ENCODE peak calls at places on chromosomes 12 and 14, in eight cellular contexts. One of them, this sample, is unnamed.

GRCh38 chr12:95672166-95672565 is 118.4 kb downstream of the NTN4 start:
- DNase-seq in endodermal cell: no peak
- DNase-seq in activated naive CD8-positive, alpha-beta T cell treated with anti-CD3 and anti-CD28 coated beads, Interleukin-2, amount 50 U/mL, for 24 hours: no peak
- DNase-seq in NCI-H2171 treated with DMSO at 0.1 percent for 48 hours: no peak
- DNase-seq in omental fat pad: no peak
- DNase-seq in NCI-H1417: no peak
- DNase-seq in activated T-cell treated with anti-CD3 and anti-CD28 coated beads, Interleukin-2, amount 50 U/mL, for 48 hours: no peak
- DNase-seq in naive thymus-derived CD4-positive, alpha-beta T cell: no peak
- DNase-seq in this sample: no peak

GRCh38 chr12:3019005-3019680 is 58.0 kb upstream of the TSPAN9 start:
- DNase-seq in endodermal cell: no peak
- DNase-seq in activated naive CD8-positive, alpha-beta T cell treated with anti-CD3 and anti-CD28 coated beads, Interleukin-2, amount 50 U/mL, for 24 hours: no peak
- DNase-seq in NCI-H2171 treated with DMSO at 0.1 percent for 48 hours: no peak
- DNase-seq in omental fat pad: no peak
- DNase-seq in NCI-H1417: no peak
- DNase-seq in activated T-cell treated with anti-CD3 and anti-CD28 coated beads, Interleukin-2, amount 50 U/mL, for 48 hours: no peak
- DNase-seq in naive thymus-derived CD4-positive, alpha-beta T cell: no peak
- DNase-seq in this sample: no peak

GRCh38 chr12:51082561-51083139 is 746 bp downstream of the CSRNP2 start:
- DNase-seq in endodermal cell: peak
- DNase-seq in activated naive CD8-positive, alpha-beta T cell treated with anti-CD3 and anti-CD28 coated beads, Interleukin-2, amount 50 U/mL, for 24 hours: peak
- DNase-seq in NCI-H2171 treated with DMSO at 0.1 percent for 48 hours: peak
- DNase-seq in omental fat pad: no peak
- DNase-seq in NCI-H1417: no peak
- DNase-seq in activated T-cell treated with anti-CD3 and anti-CD28 coated beads, Interleukin-2, amount 50 U/mL, for 48 hours: no peak
- DNase-seq in naive thymus-derived CD4-positive, alpha-beta T cell: no peak
- DNase-seq in this sample: peak

GRCh38 chr14:72549848-72550247 is 344.1 kb downstream of the DPF3 start:
- DNase-seq in endodermal cell: peak
- DNase-seq in activated naive CD8-positive, alpha-beta T cell treated with anti-CD3 and anti-CD28 coated beads, Interleukin-2, amount 50 U/mL, for 24 hours: no peak
- DNase-seq in NCI-H2171 treated with DMSO at 0.1 percent for 48 hours: no peak
- DNase-seq in omental fat pad: no peak
- DNase-seq in NCI-H1417: no peak
- DNase-seq in activated T-cell treated with anti-CD3 and anti-CD28 coated beads, Interleukin-2, amount 50 U/mL, for 48 hours: no peak
- DNase-seq in naive thymus-derived CD4-positive, alpha-beta T cell: no peak
- DNase-seq in this sample: no peak

GRCh38 chr12:102958073-102958829 is 777 bp downstream of the ASCL1 start:
- DNase-seq in endodermal cell: peak
- DNase-seq in activated naive CD8-positive, alpha-beta T cell treated with anti-CD3 and anti-CD28 coated beads, Interleukin-2, amount 50 U/mL, for 24 hours: peak
- DNase-seq in NCI-H2171 treated with DMSO at 0.1 percent for 48 hours: peak
- DNase-seq in omental fat pad: no peak
- DNase-seq in NCI-H1417: peak
- DNase-seq in activated T-cell treated with anti-CD3 and anti-CD28 coated beads, Interleukin-2, amount 50 U/mL, for 48 hours: peak
- DNase-seq in naive thymus-derived CD4-positive, alpha-beta T cell: peak
- DNase-seq in this sample: no peak

GRCh38 chr14:58243790-58244555 is 670 bp upstream of the PSMA3 start:
- DNase-seq in endodermal cell: no peak
- DNase-seq in activated naive CD8-positive, alpha-beta T cell treated with anti-CD3 and anti-CD28 coated beads, Interleukin-2, amount 50 U/mL, for 24 hours: no peak
- DNase-seq in NCI-H2171 treated with DMSO at 0.1 percent for 48 hours: peak
- DNase-seq in omental fat pad: no peak
- DNase-seq in NCI-H1417: peak
- DNase-seq in activated T-cell treated with anti-CD3 and anti-CD28 coated beads, Interleukin-2, amount 50 U/mL, for 48 hours: no peak
- DNase-seq in naive thymus-derived CD4-positive, alpha-beta T cell: no peak
- DNase-seq in this sample: no peak

GRCh38 chr12:131537267-131537920 is 173.5 kb upstream of the SFSWAP start:
- DNase-seq in endodermal cell: no peak
- DNase-seq in activated naive CD8-positive, alpha-beta T cell treated with anti-CD3 and anti-CD28 coated beads, Interleukin-2, amount 50 U/mL, for 24 hours: no peak
- DNase-seq in NCI-H2171 treated with DMSO at 0.1 percent for 48 hours: no peak
- DNase-seq in omental fat pad: no peak
- DNase-seq in NCI-H1417: no peak
- DNase-seq in activated T-cell treated with anti-CD3 and anti-CD28 coated beads, Interleukin-2, amount 50 U/mL, for 48 hours: no peak
- DNase-seq in naive thymus-derived CD4-positive, alpha-beta T cell: no peak
- DNase-seq in this sample: no peak

GRCh38 chr12:50024804-50025186 is 499 bp downstream of the RACGAP1 start:
- DNase-seq in endodermal cell: no peak
- DNase-seq in activated naive CD8-positive, alpha-beta T cell treated with anti-CD3 and anti-CD28 coated beads, Interleukin-2, amount 50 U/mL, for 24 hours: no peak
- DNase-seq in NCI-H2171 treated with DMSO at 0.1 percent for 48 hours: peak
- DNase-seq in omental fat pad: no peak
- DNase-seq in NCI-H1417: peak
- DNase-seq in activated T-cell treated with anti-CD3 and anti-CD28 coated beads, Interleukin-2, amount 50 U/mL, for 48 hours: no peak
- DNase-seq in naive thymus-derived CD4-positive, alpha-beta T cell: no peak
- DNase-seq in this sample: no peak

GRCh38 chr14:50977863-50978520 is 33.7 kb upstream of the PYGL start:
- DNase-seq in endodermal cell: no peak
- DNase-seq in activated naive CD8-positive, alpha-beta T cell treated with anti-CD3 and anti-CD28 coated beads, Interleukin-2, amount 50 U/mL, for 24 hours: no peak
- DNase-seq in NCI-H2171 treated with DMSO at 0.1 percent for 48 hours: no peak
- DNase-seq in omental fat pad: no peak
- DNase-seq in NCI-H1417: no peak
- DNase-seq in activated T-cell treated with anti-CD3 and anti-CD28 coated beads, Interleukin-2, amount 50 U/mL, for 48 hours: no peak
- DNase-seq in naive thymus-derived CD4-positive, alpha-beta T cell: no peak
- DNase-seq in this sample: no peak

GRCh38 chr12:88063375-88063774 is 34.2 kb upstream of the C12orf50 start:
- DNase-seq in endodermal cell: no peak
- DNase-seq in activated naive CD8-positive, alpha-beta T cell treated with anti-CD3 and anti-CD28 coated beads, Interleukin-2, amount 50 U/mL, for 24 hours: no peak
- DNase-seq in NCI-H2171 treated with DMSO at 0.1 percent for 48 hours: no peak
- DNase-seq in omental fat pad: no peak
- DNase-seq in NCI-H1417: no peak
- DNase-seq in activated T-cell treated with anti-CD3 and anti-CD28 coated beads, Interleukin-2, amount 50 U/mL, for 48 hours: no peak
- DNase-seq in naive thymus-derived CD4-positive, alpha-beta T cell: no peak
- DNase-seq in this sample: no peak

GRCh38 chr14:94056579-94057308 is 24.3 kb downstream of the DDX24 start:
- DNase-seq in endodermal cell: no peak
- DNase-seq in activated naive CD8-positive, alpha-beta T cell treated with anti-CD3 and anti-CD28 coated beads, Interleukin-2, amount 50 U/mL, for 24 hours: no peak
- DNase-seq in NCI-H2171 treated with DMSO at 0.1 percent for 48 hours: no peak
- DNase-seq in omental fat pad: no peak
- DNase-seq in NCI-H1417: no peak
- DNase-seq in activated T-cell treated with anti-CD3 and anti-CD28 coated beads, Interleukin-2, amount 50 U/mL, for 48 hours: peak
- DNase-seq in naive thymus-derived CD4-positive, alpha-beta T cell: peak
- DNase-seq in this sample: no peak

GRCh38 chr14:96297000-96297399 is 41.0 kb downstream of the BDKRB1 start:
- DNase-seq in endodermal cell: no peak
- DNase-seq in activated naive CD8-positive, alpha-beta T cell treated with anti-CD3 and anti-CD28 coated beads, Interleukin-2, amount 50 U/mL, for 24 hours: no peak
- DNase-seq in NCI-H2171 treated with DMSO at 0.1 percent for 48 hours: peak
- DNase-seq in omental fat pad: no peak
- DNase-seq in NCI-H1417: no peak
- DNase-seq in activated T-cell treated with anti-CD3 and anti-CD28 coated beads, Interleukin-2, amount 50 U/mL, for 48 hours: no peak
- DNase-seq in naive thymus-derived CD4-positive, alpha-beta T cell: no peak
- DNase-seq in this sample: no peak

GRCh38 chr14:93042968-93043940 is 72.5 kb downstream of the ITPK1 start:
- DNase-seq in endodermal cell: peak
- DNase-seq in activated naive CD8-positive, alpha-beta T cell treated with anti-CD3 and anti-CD28 coated beads, Interleukin-2, amount 50 U/mL, for 24 hours: no peak
- DNase-seq in NCI-H2171 treated with DMSO at 0.1 percent for 48 hours: no peak
- DNase-seq in omental fat pad: no peak
- DNase-seq in NCI-H1417: no peak
- DNase-seq in activated T-cell treated with anti-CD3 and anti-CD28 coated beads, Interleukin-2, amount 50 U/mL, for 48 hours: no peak
- DNase-seq in naive thymus-derived CD4-positive, alpha-beta T cell: no peak
- DNase-seq in this sample: no peak

GRCh38 chr12:63899396-63899795 is 54.9 kb downstream of the SRGAP1 start:
- DNase-seq in endodermal cell: no peak
- DNase-seq in activated naive CD8-positive, alpha-beta T cell treated with anti-CD3 and anti-CD28 coated beads, Interleukin-2, amount 50 U/mL, for 24 hours: no peak
- DNase-seq in NCI-H2171 treated with DMSO at 0.1 percent for 48 hours: no peak
- DNase-seq in omental fat pad: no peak
- DNase-seq in NCI-H1417: no peak
- DNase-seq in activated T-cell treated with anti-CD3 and anti-CD28 coated beads, Interleukin-2, amount 50 U/mL, for 48 hours: no peak
- DNase-seq in naive thymus-derived CD4-positive, alpha-beta T cell: no peak
- DNase-seq in this sample: no peak

GRCh38 chr14:83491091-83491490 is 1957.4 kb upstream of the SEL1L start:
- DNase-seq in endodermal cell: no peak
- DNase-seq in activated naive CD8-positive, alpha-beta T cell treated with anti-CD3 and anti-CD28 coated beads, Interleukin-2, amount 50 U/mL, for 24 hours: no peak
- DNase-seq in NCI-H2171 treated with DMSO at 0.1 percent for 48 hours: peak
- DNase-seq in omental fat pad: no peak
- DNase-seq in NCI-H1417: peak
- DNase-seq in activated T-cell treated with anti-CD3 and anti-CD28 coated beads, Interleukin-2, amount 50 U/mL, for 48 hours: no peak
- DNase-seq in naive thymus-derived CD4-positive, alpha-beta T cell: no peak
- DNase-seq in this sample: no peak

GRCh38 chr14:88026890-88027289 is 22.0 kb downstream of the GPR65 start:
- DNase-seq in endodermal cell: no peak
- DNase-seq in activated naive CD8-positive, alpha-beta T cell treated with anti-CD3 and anti-CD28 coated beads, Interleukin-2, amount 50 U/mL, for 24 hours: no peak
- DNase-seq in NCI-H2171 treated with DMSO at 0.1 percent for 48 hours: no peak
- DNase-seq in omental fat pad: no peak
- DNase-seq in NCI-H1417: no peak
- DNase-seq in activated T-cell treated with anti-CD3 and anti-CD28 coated beads, Interleukin-2, amount 50 U/mL, for 48 hours: no peak
- DNase-seq in naive thymus-derived CD4-positive, alpha-beta T cell: no peak
- DNase-seq in this sample: no peak

GRCh38 chr14:53032161-53032803 is 81.4 kb upstream of the FERMT2 start:
- DNase-seq in endodermal cell: no peak
- DNase-seq in activated naive CD8-positive, alpha-beta T cell treated with anti-CD3 and anti-CD28 coated beads, Interleukin-2, amount 50 U/mL, for 24 hours: no peak
- DNase-seq in NCI-H2171 treated with DMSO at 0.1 percent for 48 hours: no peak
- DNase-seq in omental fat pad: no peak
- DNase-seq in NCI-H1417: no peak
- DNase-seq in activated T-cell treated with anti-CD3 and anti-CD28 coated beads, Interleukin-2, amount 50 U/mL, for 48 hours: no peak
- DNase-seq in naive thymus-derived CD4-positive, alpha-beta T cell: no peak
- DNase-seq in this sample: peak

GRCh38 chr14:104341532-104342434 is 203.4 kb downstream of the KIF26A start:
- DNase-seq in endodermal cell: peak
- DNase-seq in activated naive CD8-positive, alpha-beta T cell treated with anti-CD3 and anti-CD28 coated beads, Interleukin-2, amount 50 U/mL, for 24 hours: peak
- DNase-seq in NCI-H2171 treated with DMSO at 0.1 percent for 48 hours: peak
- DNase-seq in omental fat pad: no peak
- DNase-seq in NCI-H1417: no peak
- DNase-seq in activated T-cell treated with anti-CD3 and anti-CD28 coated beads, Interleukin-2, amount 50 U/mL, for 48 hours: no peak
- DNase-seq in naive thymus-derived CD4-positive, alpha-beta T cell: no peak
- DNase-seq in this sample: no peak

GRCh38 chr12:75443709-75444108 is 36.8 kb upstream of the GLIPR1 start:
- DNase-seq in endodermal cell: no peak
- DNase-seq in activated naive CD8-positive, alpha-beta T cell treated with anti-CD3 and anti-CD28 coated beads, Interleukin-2, amount 50 U/mL, for 24 hours: no peak
- DNase-seq in NCI-H2171 treated with DMSO at 0.1 percent for 48 hours: no peak
- DNase-seq in omental fat pad: no peak
- DNase-seq in NCI-H1417: no peak
- DNase-seq in activated T-cell treated with anti-CD3 and anti-CD28 coated beads, Interleukin-2, amount 50 U/mL, for 48 hours: no peak
- DNase-seq in naive thymus-derived CD4-positive, alpha-beta T cell: no peak
- DNase-seq in this sample: no peak

This sample was measured in stromal cell of bone marrow.